ENCODE peak calls at places on chromosomes 4 and X, in five cellular contexts. One of them, this sample, is unnamed.

GRCh38 chr4:2791518-2792395 is 1.1 kb upstream of the SH3BP2 start:
- ATAC-seq in GM12878: no peak
- ATAC-seq in K562: no peak
- ATAC-seq in HCT116: no peak
- ATAC-seq in HepG2: peak
- ATAC-seq in this sample: no peak

GRCh38 chr4:14445882-14446281 is 556.4 kb upstream of the CPEB2 start:
- ATAC-seq in HCT116: no peak
- ATAC-seq in GM12878: no peak
- ATAC-seq in HepG2: no peak
- ATAC-seq in K562: no peak
- ATAC-seq in this sample: no peak

GRCh38 chr4:12507868-12508481 is 976.2 kb downstream of the RAB28 start:
- ATAC-seq in K562: no peak
- ATAC-seq in GM12878: no peak
- ATAC-seq in HCT116: no peak
- ATAC-seq in HepG2: peak
- ATAC-seq in this sample: no peak

GRCh38 chrX:97984641-97985040 is 1100.9 kb downstream of the RPA4 start:
- ATAC-seq in GM12878: no peak
- ATAC-seq in HepG2: no peak
- ATAC-seq in HCT116: no peak
- ATAC-seq in K562: no peak
- ATAC-seq in this sample: no peak

GRCh38 chr4:79623125-79623905 is 215.3 kb upstream of the GK2 start:
- ATAC-seq in HepG2: no peak
- ATAC-seq in HCT116: no peak
- ATAC-seq in K562: peak
- ATAC-seq in GM12878: no peak
- ATAC-seq in this sample: peak

GRCh38 chr4:39051454-39051853 is 10.6 kb upstream of the KLHL5 start:
- ATAC-seq in HCT116: no peak
- ATAC-seq in K562: no peak
- ATAC-seq in HepG2: no peak
- ATAC-seq in GM12878: no peak
- ATAC-seq in this sample: no peak

GRCh38 chr4:98779021-98779420 is 120.6 kb upstream of the TSPAN5 start:
- ATAC-seq in K562: no peak
- ATAC-seq in HCT116: no peak
- ATAC-seq in HepG2: peak
- ATAC-seq in GM12878: no peak
- ATAC-seq in this sample: no peak

GRCh38 chr4:152032722-152033131 is 271.9 kb upstream of the GATB start:
- ATAC-seq in K562: no peak
- ATAC-seq in HCT116: no peak
- ATAC-seq in GM12878: no peak
- ATAC-seq in HepG2: no peak
- ATAC-seq in this sample: peak

GRCh38 chr4:147791870-147792269 is 60.0 kb downstream of the ARHGAP10 start:
- ATAC-seq in HCT116: no peak
- ATAC-seq in HepG2: no peak
- ATAC-seq in GM12878: no peak
- ATAC-seq in K562: no peak
- ATAC-seq in this sample: no peak

GRCh38 chrX:134717698-134718328 is 59.5 kb upstream of the PLAC1 start:
- ATAC-seq in HepG2: no peak
- ATAC-seq in GM12878: no peak
- ATAC-seq in K562: peak
- ATAC-seq in HCT116: peak
- ATAC-seq in this sample: no peak

GRCh38 chr4:38385286-38386010 is 278.6 kb upstream of the KLF3 start:
- ATAC-seq in HCT116: no peak
- ATAC-seq in K562: peak
- ATAC-seq in HepG2: peak
- ATAC-seq in GM12878: no peak
- ATAC-seq in this sample: peak

GRCh38 chr4:163109967-163110366 is 56.7 kb downstream of the NAF1 start:
- ATAC-seq in HCT116: no peak
- ATAC-seq in HepG2: no peak
- ATAC-seq in K562: no peak
- ATAC-seq in GM12878: peak
- ATAC-seq in this sample: no peak

GRCh38 chrX:48689143-48689920 is 5.7 kb downstream of the WAS start:
- ATAC-seq in HCT116: no peak
- ATAC-seq in HepG2: peak
- ATAC-seq in K562: peak
- ATAC-seq in GM12878: no peak
- ATAC-seq in this sample: no peak

GRCh38 chr4:7167706-7168105 is 24.6 kb upstream of the SORCS2 start:
- ATAC-seq in GM12878: no peak
- ATAC-seq in K562: no peak
- ATAC-seq in HepG2: peak
- ATAC-seq in HCT116: no peak
- ATAC-seq in this sample: no peak

GRCh38 chr4:42633605-42634388 is 23.1 kb downstream of the ATP8A1 start:
- ATAC-seq in GM12878: peak
- ATAC-seq in HepG2: no peak
- ATAC-seq in HCT116: no peak
- ATAC-seq in K562: no peak
- ATAC-seq in this sample: no peak

GRCh38 chr4:23333946-23334878 is 555.6 kb downstream of the PPARGC1A start:
- ATAC-seq in GM12878: peak
- ATAC-seq in HepG2: no peak
- ATAC-seq in K562: peak
- ATAC-seq in HCT116: no peak
- ATAC-seq in this sample: peak

GRCh38 chr4:79650217-79650616 is 242.2 kb upstream of the GK2 start:
- ATAC-seq in GM12878: no peak
- ATAC-seq in HepG2: no peak
- ATAC-seq in HCT116: no peak
- ATAC-seq in K562: no peak
- ATAC-seq in this sample: no peak

GRCh38 chr4:184503869-184504300 is 29.5 kb upstream of the IRF2 start:
- ATAC-seq in HepG2: no peak
- ATAC-seq in HCT116: no peak
- ATAC-seq in GM12878: no peak
- ATAC-seq in K562: no peak
- ATAC-seq in this sample: no peak

GRCh38 chr4:66577922-66578321 is 907.6 kb upstream of the EPHA5 start:
- ATAC-seq in GM12878: no peak
- ATAC-seq in K562: no peak
- ATAC-seq in HepG2: no peak
- ATAC-seq in HCT116: no peak
- ATAC-seq in this sample: no peak

GRCh38 chr4:2914220-2915126 is 48.7 kb downstream of the NOP14 start:
- ATAC-seq in K562: no peak
- ATAC-seq in HCT116: no peak
- ATAC-seq in GM12878: peak
- ATAC-seq in HepG2: no peak
- ATAC-seq in this sample: no peak

GRCh38 chrX:11438380-11438723 is 145.1 kb downstream of the AMELX start:
- ATAC-seq in GM12878: no peak
- ATAC-seq in HCT116: no peak
- ATAC-seq in K562: no peak
- ATAC-seq in HepG2: no peak
- ATAC-seq in this sample: peak

DNA sequence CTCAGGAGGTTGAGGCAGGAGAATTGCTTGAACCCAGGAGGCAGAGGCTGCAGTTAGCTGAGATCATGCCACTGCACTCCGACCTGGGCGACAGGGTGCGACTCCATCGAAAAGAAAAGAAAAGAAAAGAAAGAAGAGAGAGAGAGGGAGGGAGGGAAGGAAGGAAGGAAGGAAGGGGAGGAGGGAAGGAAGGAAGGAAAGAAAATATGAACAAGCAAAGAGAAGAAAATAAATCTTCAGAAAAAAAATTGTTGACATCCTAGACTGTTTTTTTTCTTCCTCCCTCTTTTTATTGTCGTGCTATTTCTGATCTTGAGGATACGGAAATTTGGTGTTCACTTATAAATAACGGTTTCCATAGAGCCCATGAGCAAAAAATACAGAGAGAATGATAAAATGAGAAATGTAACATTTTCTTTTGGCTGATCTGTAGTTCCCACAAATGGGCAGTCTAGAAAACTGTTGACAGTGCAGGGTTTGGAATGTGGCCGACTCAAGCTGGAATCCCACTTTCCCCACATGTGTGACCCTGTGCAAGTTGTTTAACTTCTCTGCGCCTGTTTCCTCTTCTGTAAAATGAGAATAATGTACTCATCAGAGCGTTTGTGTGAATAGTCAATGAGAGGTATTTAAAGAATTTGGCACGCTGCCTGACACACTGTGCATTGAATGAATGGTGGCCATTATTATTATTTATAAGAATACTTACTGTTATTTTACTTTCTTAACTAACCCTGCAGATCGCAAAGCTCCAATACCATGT is 19.4 kb downstream of the SORBS2 start:
- ATAC-seq in GM12878: no peak
- ATAC-seq in HCT116: peak
- ATAC-seq in HepG2: peak
- ATAC-seq in K562: no peak
- ATAC-seq in this sample: peak
- TF ChIP-seq POLR2A in GM12878: no peak
- TF ChIP-seq POLR2A in HCT116: no peak
- TF ChIP-seq POLR2A in HepG2: no peak
- TF ChIP-seq POLR2A in K562: no peak
- TF ChIP-seq POLR2A in this sample: no peak

DNA sequence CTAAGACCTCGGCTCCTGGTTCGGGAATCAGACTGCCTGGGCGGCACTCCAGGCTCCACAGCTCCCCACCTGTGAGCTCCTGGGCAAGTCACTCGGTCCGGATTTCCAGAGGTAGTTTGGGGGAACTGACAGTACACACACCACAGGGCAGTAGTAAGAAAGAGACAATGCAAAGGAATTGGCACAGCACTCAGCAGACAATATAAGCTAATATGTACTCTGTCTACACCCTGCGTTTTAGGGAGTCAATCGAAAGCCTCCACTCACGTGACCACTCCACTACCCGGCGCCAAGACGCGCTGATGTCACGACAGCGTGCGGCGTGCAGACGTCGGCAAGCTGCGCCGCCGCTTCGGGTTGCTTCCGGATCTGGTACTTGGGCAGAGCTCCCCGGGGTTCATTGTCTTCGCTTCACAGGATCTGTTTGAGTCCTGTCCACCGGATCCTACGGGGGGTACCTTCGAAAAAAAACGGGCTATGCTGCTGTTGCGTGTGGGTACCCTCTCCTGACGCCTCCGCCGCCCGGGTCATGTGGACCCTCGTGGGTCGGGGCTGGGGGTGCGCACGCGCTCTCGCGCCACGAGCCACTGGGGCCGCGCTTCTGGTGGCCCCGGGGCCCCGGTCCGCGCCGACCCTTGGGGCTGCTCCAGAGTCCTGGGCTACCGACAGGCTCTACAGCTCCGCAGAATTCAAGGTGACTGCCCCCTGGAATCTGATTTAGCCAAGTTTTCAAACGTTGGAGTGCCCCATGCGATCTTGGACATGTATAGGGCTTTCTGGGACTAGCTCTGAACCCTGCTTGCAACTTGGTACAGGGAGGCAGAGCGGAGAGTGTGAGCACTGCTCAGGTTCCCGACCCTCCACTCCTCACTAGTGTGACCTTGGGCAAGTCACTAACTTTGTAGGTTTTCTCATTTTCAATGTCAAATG is at the start of gene GUF1:
- ATAC-seq in K562: peak
- ATAC-seq in HepG2: peak
- ATAC-seq in GM12878: peak
- ATAC-seq in HCT116: peak
- ATAC-seq in this sample: peak
- TF ChIP-seq POLR2A in K562: peak
- TF ChIP-seq POLR2A in HepG2: peak
- TF ChIP-seq POLR2A in GM12878: peak
- TF ChIP-seq POLR2A in HCT116: peak
- TF ChIP-seq POLR2A in this sample: peak

GRCh38 chr4:109560687-109561452 is 824 bp downstream of the MCUB start:
- ATAC-seq in GM12878: peak
- ATAC-seq in K562: peak
- ATAC-seq in HepG2: peak
- ATAC-seq in HCT116: peak
- ATAC-seq in this sample: peak

GRCh38 chr4:109562457-109563237 is 2.6 kb downstream of the MCUB start:
- ATAC-seq in GM12878: no peak
- ATAC-seq in HCT116: no peak
- ATAC-seq in HepG2: no peak
- ATAC-seq in K562: no peak
- ATAC-seq in this sample: no peak

GRCh38 chr4:109557433-109557832 is 2.6 kb upstream of the MCUB start:
- ATAC-seq in HCT116: no peak
- ATAC-seq in K562: no peak
- ATAC-seq in GM12878: no peak
- ATAC-seq in HepG2: no peak
- ATAC-seq in this sample: no peak

GRCh38 chr4:109559625-109559982 is 442 bp upstream of the MCUB start:
- ATAC-seq in K562: peak
- ATAC-seq in HepG2: peak
- ATAC-seq in HCT116: peak
- ATAC-seq in GM12878: peak
- ATAC-seq in this sample: peak

DNA sequence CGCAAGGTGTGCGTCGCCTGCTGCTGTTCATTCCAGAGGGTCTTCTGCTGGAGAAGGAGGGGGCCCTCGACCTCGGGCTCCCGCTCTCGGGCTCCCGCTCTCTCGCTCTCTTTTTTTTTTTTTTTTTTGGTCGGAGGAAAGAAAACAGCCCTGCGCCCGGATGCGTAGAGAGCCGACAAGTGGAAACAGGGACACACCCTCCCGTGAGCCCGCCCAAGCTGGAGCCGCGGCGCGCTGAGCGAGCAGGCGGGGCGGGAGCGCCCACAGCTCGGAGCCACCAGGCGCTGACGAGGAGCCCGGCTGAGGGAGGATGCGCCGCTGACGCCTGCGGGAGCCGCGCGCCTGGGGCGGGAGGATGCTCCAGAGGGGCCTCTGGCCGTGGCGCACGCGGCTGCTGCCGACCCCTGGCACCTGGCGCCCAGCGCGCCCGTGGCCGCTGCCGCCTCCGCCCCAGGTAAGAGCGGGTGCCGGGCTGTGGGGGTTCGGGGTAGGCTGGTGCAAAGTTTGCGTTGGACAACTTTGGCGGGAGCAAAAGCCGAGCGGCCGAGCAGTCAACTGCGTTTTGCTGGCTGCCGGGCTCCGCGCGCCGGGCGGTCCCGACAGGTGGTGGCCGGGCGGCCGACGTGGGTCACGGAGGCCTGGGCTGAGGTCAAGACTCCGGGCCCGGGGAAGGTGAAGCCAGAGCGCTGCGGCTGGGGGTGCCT is at the start of gene MCUB:
- ATAC-seq in HepG2: peak
- ATAC-seq in HCT116: peak
- ATAC-seq in K562: peak
- ATAC-seq in GM12878: peak
- ATAC-seq in this sample: peak
- TF ChIP-seq POLR2A in HepG2: no peak
- TF ChIP-seq POLR2A in HCT116: no peak
- TF ChIP-seq POLR2A in K562: peak
- TF ChIP-seq POLR2A in GM12878: peak
- TF ChIP-seq POLR2A in this sample: peak

GRCh38 chrX:20266810-20267598 is at the start of gene RPS6KA3:
- ATAC-seq in HCT116: peak
- ATAC-seq in K562: peak
- ATAC-seq in GM12878: peak
- ATAC-seq in HepG2: peak
- ATAC-seq in this sample: peak
- TF ChIP-seq POLR2A in HCT116: no peak
- TF ChIP-seq POLR2A in K562: peak
- TF ChIP-seq POLR2A in GM12878: peak
- TF ChIP-seq POLR2A in HepG2: peak
- TF ChIP-seq POLR2A in this sample: peak